ENCODE peak calls at places on chromosome 16, in four cellular contexts. C is CD8-positive, alpha-beta T cell; V is colonic mucosa; W is IMR-90. P is an unnamed sample.

GRCh38 chr16:70482624-70483023 is 28.2 kb downstream of the FCSK start:
- DNase-seq in W (peak; percentile 13), V (no peak), C (no peak), P (no peak)

GRCh38 chr16:81486555-81487061 is 42.0 kb downstream of the CMIP start:
- DNase-seq in W (peak; percentile 28), V (peak; percentile 45), C (no peak), P (no peak)

GRCh38 chr16:55576369-55576768 is 9.9 kb downstream of the CAPNS2 start:
- DNase-seq in V (no peak), W (no peak), C (no peak), P (no peak)

GRCh38 chr16:72985148-72985882 is 62.6 kb downstream of the ZFHX3 start:
- DNase-seq in C (no peak), V (no peak), W (peak; percentile 48), P (peak; percentile 62)

GRCh38 chr16:1108299-1109252 is 12.5 kb upstream of the C1QTNF8 start:
- DNase-seq in W (peak; percentile 0), V (no peak), C (no peak), P (no peak)

GRCh38 chr16:22665803-22666202 is 148.2 kb upstream of the HS3ST2 start:
- DNase-seq in V (no peak), W (no peak), C (no peak), P (no peak)

GRCh38 chr16:55367301-55367745 is 43.3 kb downstream of the IRX6 start:
- DNase-seq in W (no peak), C (no peak), V (no peak), P (no peak)

GRCh38 chr16:87692756-87693155 is 73.0 kb downstream of the KLHDC4 start:
- DNase-seq in V (no peak), W (no peak), C (no peak), P (no peak)

GRCh38 chr16:23676924-23677480 is 1.7 kb upstream of the PLK1 start:
- DNase-seq in W (no peak), C (no peak), V (peak; percentile 61), P (no peak)

GRCh38 chr16:78275420-78275819 is 176.0 kb downstream of the WWOX start:
- DNase-seq in W (no peak), V (no peak), C (no peak), P (no peak)

GRCh38 chr16:83830769-83831450 is 23.1 kb downstream of the HSBP1 start:
- DNase-seq in W (no peak), V (no peak), C (no peak), P (no peak)

GRCh38 chr16:67441289-67441753 is 10.4 kb downstream of the HSD11B2 start:
- DNase-seq in V (peak; percentile 96), C (no peak), W (no peak), P (peak; percentile 93)

GRCh38 chr16:66474750-66475199 is 47.7 kb downstream of the BEAN1 start:
- DNase-seq in C (peak; percentile 28), V (no peak), W (no peak), P (no peak)

GRCh38 chr16:30927789-30928378 is 4.5 kb downstream of the FBXL19 start:
- DNase-seq in W (peak; percentile 25), C (no peak), V (peak; percentile 46), P (no peak)

GRCh38 chr16:61684566-61684965 is 351.7 kb downstream of the CDH8 start:
- DNase-seq in C (no peak), V (no peak), W (no peak), P (no peak)

GRCh38 chr16:61678182-61678581 is 358.1 kb downstream of the CDH8 start:
- DNase-seq in W (no peak), C (no peak), V (no peak), P (no peak)

GRCh38 chr16:61677776-61678175 is 358.5 kb downstream of the CDH8 start:
- DNase-seq in V (no peak), C (no peak), W (no peak), P (no peak)

GRCh38 chr16:61681673-61682072 is 354.6 kb downstream of the CDH8 start:
- DNase-seq in V (no peak), C (no peak), W (no peak), P (no peak)

GRCh38 chr16:61681124-61681523 is 355.1 kb downstream of the CDH8 start:
- DNase-seq in W (no peak), C (no peak), V (no peak), P (no peak)
- H3K27ac ChIP-seq in W (no peak overlapping the region), C (no peak overlapping the region), V (no peak overlapping the region), P (no peak overlapping the region)

GRCh38 chr16:86346034-86346433 is 164.3 kb upstream of the FOXF1 start:
- DNase-seq in C (no peak), V (no peak), W (no peak), P (no peak)
- TF ChIP-seq CTCF in C (no peak), V (no peak), W (no peak), P (no peak)

GRCh38 chr16:58409316-58409973 is 17.2 kb downstream of the GINS3 start:
- DNase-seq in V (no peak), W (peak; percentile 7), C (no peak), P (no peak)
- H3K4me1 ChIP-seq in V (no peaks in the 10 kb centered on the region), W (peaks cover 2% of the 10 kb centered on the region), C (no peaks in the 10 kb centered on the region), P (no peaks in the 10 kb centered on the region)

GRCh38 chr16:6076631-6077030 is 979.0 kb upstream of the EEF2KMT start:
- DNase-seq in V (no peak), W (no peak), C (no peak), P (no peak)

DNA sequence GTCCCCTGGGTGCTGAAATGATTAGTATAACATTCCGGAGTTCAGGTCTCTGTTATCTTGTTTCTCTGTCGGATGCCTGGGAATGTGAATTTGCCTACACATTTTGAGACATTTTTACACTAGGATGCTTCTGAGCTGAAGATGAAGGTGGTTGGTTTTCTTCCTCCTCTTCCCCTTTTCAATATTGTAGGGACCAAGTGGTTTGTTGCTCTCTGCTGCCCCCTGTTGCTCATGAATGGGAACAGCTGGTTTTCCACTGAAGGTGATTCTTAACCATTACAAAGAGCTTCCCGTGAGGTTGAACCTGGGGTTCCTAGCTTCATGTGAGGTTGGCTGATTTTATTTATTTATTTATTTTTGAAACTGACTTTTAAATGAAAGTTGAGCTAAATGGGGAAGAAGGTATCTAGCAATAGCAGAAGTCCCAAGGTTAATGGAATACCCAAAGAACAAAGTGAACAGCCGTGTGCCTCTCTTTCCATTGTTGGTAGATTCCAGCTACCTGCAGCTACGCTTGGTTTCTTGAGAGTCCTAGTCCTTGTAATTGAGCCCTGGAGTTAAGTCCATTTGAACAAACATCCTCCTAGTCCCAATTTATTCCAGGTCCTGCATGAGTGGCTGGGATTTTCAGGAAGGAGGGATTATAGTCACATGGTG is 983.9 kb upstream of the EEF2KMT start:
- DNase-seq in V (peak; percentile 56), W (no peak), C (no peak), P (no peak)
- H3K27ac ChIP-seq in V (no peak overlapping the region), W (no peak overlapping the region), C (no peak overlapping the region), P (no peak overlapping the region)

DNA sequence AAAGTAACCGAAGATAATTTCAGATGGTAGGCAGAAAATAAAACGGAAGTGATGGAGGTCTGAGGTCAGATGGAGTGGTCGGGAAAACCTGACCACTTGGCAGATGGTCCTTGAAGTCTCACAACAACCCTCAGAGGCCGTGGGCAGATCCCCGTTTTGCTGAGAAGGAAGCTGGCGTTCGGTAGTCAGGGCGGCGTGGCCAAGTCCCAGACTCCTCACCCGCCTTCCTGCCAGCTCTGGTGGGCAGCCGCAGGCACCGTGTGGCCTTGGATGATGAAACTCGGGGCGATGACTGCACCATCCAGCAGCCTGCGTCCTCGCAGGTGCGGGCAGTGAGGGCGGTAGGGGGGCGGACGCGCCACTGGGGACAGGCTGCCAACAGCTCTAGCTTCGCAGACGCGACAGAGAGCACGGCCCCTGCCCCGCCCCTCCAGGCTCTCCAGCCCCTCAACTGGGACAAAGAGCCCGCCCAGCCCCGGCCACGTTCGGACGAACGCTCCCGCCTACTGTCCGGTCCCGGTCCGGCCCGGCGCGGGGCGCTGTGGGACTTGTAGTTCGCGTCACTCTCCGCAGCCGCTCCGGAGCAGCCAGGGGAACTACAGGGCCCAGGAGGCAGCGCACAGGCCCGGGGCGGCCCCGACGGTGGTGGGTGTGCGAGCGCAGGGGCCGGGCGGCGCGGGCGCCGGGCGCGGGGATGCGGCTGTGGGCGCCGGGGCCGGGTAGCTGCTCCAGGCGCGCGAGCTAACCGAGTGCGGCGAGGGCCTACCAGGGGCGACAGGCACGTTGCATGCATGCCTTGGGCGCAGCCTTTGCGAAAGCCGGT is at the start of gene GPT2:
- DNase-seq in V (peak; percentile 99), C (peak; percentile 44), W (peak; percentile 95), P (peak; percentile 98)
- TF ChIP-seq CTCF in V (no peak), C (no peak), W (no peak), P (no peak)

GRCh38 chr16:76535-77272 is 1.3 kb upstream of the MPG start:
- DNase-seq in C (no peak), V (peak; percentile 83), W (peak; percentile 95), P (peak; percentile 79)
- H3K4me1 ChIP-seq in C (peaks cover 26% of the 10 kb centered on the region), V (peaks cover 18% of the 10 kb centered on the region), W (peaks cover 43% of the 10 kb centered on the region), P (peaks cover 21% of the 10 kb centered on the region)

P was measured in Peyer's patch.